ENCODE peak calls at places on chromosomes 7 and 10, in ten cellular contexts. One of them, this sample, is unnamed.

GRCh38 chr7:80542398-80542797 is 30.5 kb upstream of the GNAT3 start:
- DNase-seq in uterus: no peak
- DNase-seq in cardiac muscle cell: no peak
- DNase-seq in left ventricle myocardium inferior: no peak
- DNase-seq in left lung: no peak
- DNase-seq in effector memory CD4-positive, alpha-beta T cell: no peak
- DNase-seq in Peyer's patch: no peak
- DNase-seq in upper lobe of right lung: no peak
- DNase-seq in iPS DF 6.9: no peak
- DNase-seq in SJCRH30: no peak
- DNase-seq in this sample: no peak

GRCh38 chr10:85045046-85045445 is 716.7 kb downstream of the CCSER2 start:
- DNase-seq in uterus: no peak
- DNase-seq in cardiac muscle cell: peak
- DNase-seq in effector memory CD4-positive, alpha-beta T cell: no peak
- DNase-seq in left lung: no peak
- DNase-seq in left ventricle myocardium inferior: no peak
- DNase-seq in SJCRH30: no peak
- DNase-seq in iPS DF 6.9: no peak
- DNase-seq in Peyer's patch: no peak
- DNase-seq in upper lobe of right lung: no peak
- DNase-seq in this sample: no peak

GRCh38 chr7:122442929-122443328 is 138.4 kb upstream of the FEZF1 start:
- DNase-seq in left ventricle myocardium inferior: no peak
- DNase-seq in cardiac muscle cell: no peak
- DNase-seq in SJCRH30: no peak
- DNase-seq in left lung: no peak
- DNase-seq in Peyer's patch: no peak
- DNase-seq in effector memory CD4-positive, alpha-beta T cell: no peak
- DNase-seq in upper lobe of right lung: no peak
- DNase-seq in uterus: no peak
- DNase-seq in iPS DF 6.9: no peak
- DNase-seq in this sample: no peak

GRCh38 chr7:64098-64521 is 128.3 kb upstream of the FAM20C start:
- DNase-seq in iPS DF 6.9: no peak
- DNase-seq in upper lobe of right lung: peak
- DNase-seq in SJCRH30: peak
- DNase-seq in cardiac muscle cell: peak
- DNase-seq in left lung: peak
- DNase-seq in left ventricle myocardium inferior: peak
- DNase-seq in effector memory CD4-positive, alpha-beta T cell: no peak
- DNase-seq in Peyer's patch: peak
- DNase-seq in uterus: peak
- DNase-seq in this sample: no peak

GRCh38 chr10:8041284-8042031 is 13.0 kb upstream of the GATA3 start:
- DNase-seq in iPS DF 6.9: no peak
- DNase-seq in effector memory CD4-positive, alpha-beta T cell: no peak
- DNase-seq in left lung: no peak
- DNase-seq in SJCRH30: no peak
- DNase-seq in left ventricle myocardium inferior: no peak
- DNase-seq in cardiac muscle cell: no peak
- DNase-seq in uterus: no peak
- DNase-seq in Peyer's patch: no peak
- DNase-seq in upper lobe of right lung: no peak
- DNase-seq in this sample: peak

GRCh38 chr7:98251251-98251843 is 685 bp downstream of the TECPR1 start:
- DNase-seq in left ventricle myocardium inferior: no peak
- DNase-seq in upper lobe of right lung: peak
- DNase-seq in SJCRH30: peak
- DNase-seq in cardiac muscle cell: peak
- DNase-seq in left lung: peak
- DNase-seq in effector memory CD4-positive, alpha-beta T cell: peak
- DNase-seq in uterus: peak
- DNase-seq in Peyer's patch: peak
- DNase-seq in iPS DF 6.9: no peak
- DNase-seq in this sample: peak

GRCh38 chr7:55964261-55964801 is at the start of gene NIPSNAP2:
- DNase-seq in cardiac muscle cell: peak
- DNase-seq in uterus: peak
- DNase-seq in effector memory CD4-positive, alpha-beta T cell: peak
- DNase-seq in iPS DF 6.9: no peak
- DNase-seq in left ventricle myocardium inferior: no peak
- DNase-seq in SJCRH30: peak
- DNase-seq in left lung: peak
- DNase-seq in Peyer's patch: peak
- DNase-seq in upper lobe of right lung: no peak
- DNase-seq in this sample: peak

GRCh38 chr10:96413151-96413787 is 54.5 kb upstream of the OPALIN start:
- DNase-seq in iPS DF 6.9: no peak
- DNase-seq in effector memory CD4-positive, alpha-beta T cell: no peak
- DNase-seq in uterus: no peak
- DNase-seq in cardiac muscle cell: no peak
- DNase-seq in upper lobe of right lung: no peak
- DNase-seq in SJCRH30: peak
- DNase-seq in Peyer's patch: no peak
- DNase-seq in left lung: no peak
- DNase-seq in left ventricle myocardium inferior: no peak
- DNase-seq in this sample: no peak

GRCh38 chr7:27141138-27141537 is 2.3 kb downstream of the HOXA5 start:
- DNase-seq in Peyer's patch: no peak
- DNase-seq in left lung: no peak
- DNase-seq in left ventricle myocardium inferior: no peak
- DNase-seq in SJCRH30: no peak
- DNase-seq in cardiac muscle cell: no peak
- DNase-seq in upper lobe of right lung: no peak
- DNase-seq in iPS DF 6.9: no peak
- DNase-seq in uterus: no peak
- DNase-seq in effector memory CD4-positive, alpha-beta T cell: no peak
- DNase-seq in this sample: no peak

GRCh38 chr7:27138987-27139334 is 4.5 kb downstream of the HOXA5 start:
- DNase-seq in effector memory CD4-positive, alpha-beta T cell: no peak
- DNase-seq in left ventricle myocardium inferior: no peak
- DNase-seq in uterus: no peak
- DNase-seq in left lung: no peak
- DNase-seq in iPS DF 6.9: no peak
- DNase-seq in Peyer's patch: no peak
- DNase-seq in cardiac muscle cell: no peak
- DNase-seq in SJCRH30: no peak
- DNase-seq in upper lobe of right lung: no peak
- DNase-seq in this sample: no peak

GRCh38 chr7:27140108-27140842 is 3.2 kb downstream of the HOXA5 start:
- DNase-seq in SJCRH30: no peak
- DNase-seq in effector memory CD4-positive, alpha-beta T cell: no peak
- DNase-seq in cardiac muscle cell: no peak
- DNase-seq in left lung: no peak
- DNase-seq in left ventricle myocardium inferior: no peak
- DNase-seq in uterus: no peak
- DNase-seq in Peyer's patch: no peak
- DNase-seq in iPS DF 6.9: no peak
- DNase-seq in upper lobe of right lung: no peak
- DNase-seq in this sample: no peak

GRCh38 chr7:27137603-27138410 is 5.7 kb downstream of the HOXA5 start:
- DNase-seq in effector memory CD4-positive, alpha-beta T cell: no peak
- DNase-seq in iPS DF 6.9: no peak
- DNase-seq in SJCRH30: no peak
- DNase-seq in cardiac muscle cell: no peak
- DNase-seq in upper lobe of right lung: no peak
- DNase-seq in left ventricle myocardium inferior: no peak
- DNase-seq in left lung: no peak
- DNase-seq in uterus: no peak
- DNase-seq in Peyer's patch: no peak
- DNase-seq in this sample: no peak

DNA sequence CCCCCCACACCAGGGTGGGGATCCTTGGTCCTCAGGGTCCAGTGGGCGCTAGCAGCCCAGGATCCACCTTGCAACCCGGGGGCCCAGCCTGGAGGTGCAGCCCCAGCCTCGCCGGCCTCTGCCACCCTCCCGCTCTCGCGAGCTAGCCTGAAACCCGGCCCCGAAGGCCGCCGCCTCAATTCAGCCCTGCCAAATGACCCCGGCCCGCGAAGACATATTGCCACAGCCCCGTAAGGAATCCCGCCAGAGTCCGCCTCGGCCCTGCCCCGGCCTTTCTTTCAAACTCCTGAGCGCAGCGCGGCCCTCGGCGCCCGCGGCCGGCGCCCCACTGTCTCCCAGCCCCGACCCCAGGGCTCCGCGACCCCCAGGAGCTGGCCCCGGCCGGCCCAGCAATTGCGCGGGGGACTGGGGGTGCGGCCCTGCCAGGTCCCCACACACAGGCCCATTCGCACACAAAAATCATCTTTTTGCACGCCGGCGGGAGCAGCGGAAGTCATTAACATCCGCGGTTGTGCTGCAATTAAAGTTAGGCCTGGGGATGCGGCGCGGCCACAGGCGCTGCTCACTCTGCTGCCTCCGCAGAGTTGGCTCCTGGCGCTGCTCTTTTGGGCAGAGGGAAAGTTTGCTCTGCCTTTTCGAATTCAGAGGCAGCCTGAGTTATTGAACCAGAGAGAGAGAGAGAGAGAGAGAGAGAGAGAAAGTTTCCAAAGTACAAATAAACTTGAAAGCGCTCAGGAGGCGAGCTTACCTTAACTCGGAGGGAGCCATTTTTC is 4.0 kb downstream of the HOXA5 start:
- DNase-seq in left ventricle myocardium inferior: no peak
- DNase-seq in upper lobe of right lung: peak
- DNase-seq in iPS DF 6.9: no peak
- DNase-seq in cardiac muscle cell: no peak
- DNase-seq in left lung: peak
- DNase-seq in effector memory CD4-positive, alpha-beta T cell: no peak
- DNase-seq in SJCRH30: no peak
- DNase-seq in uterus: no peak
- DNase-seq in Peyer's patch: peak
- DNase-seq in this sample: no peak
- H3K4me3 ChIP-seq in left ventricle myocardium inferior: no peak
- H3K4me3 ChIP-seq in upper lobe of right lung: peak
- H3K4me3 ChIP-seq in iPS DF 6.9: no peak
- H3K4me3 ChIP-seq in cardiac muscle cell: peak
- H3K4me3 ChIP-seq in left lung: peak
- H3K4me3 ChIP-seq in effector memory CD4-positive, alpha-beta T cell: no peak
- H3K4me3 ChIP-seq in SJCRH30: no peak
- H3K4me3 ChIP-seq in uterus: no peak
- H3K4me3 ChIP-seq in Peyer's patch: no peak
- H3K4me3 ChIP-seq in this sample: no peak

GRCh38 chr10:44674536-44674935 is 236.6 kb upstream of the TMEM72 start:
- DNase-seq in effector memory CD4-positive, alpha-beta T cell: no peak
- DNase-seq in cardiac muscle cell: no peak
- DNase-seq in upper lobe of right lung: no peak
- DNase-seq in Peyer's patch: no peak
- DNase-seq in uterus: no peak
- DNase-seq in SJCRH30: no peak
- DNase-seq in left lung: no peak
- DNase-seq in iPS DF 6.9: no peak
- DNase-seq in left ventricle myocardium inferior: no peak
- DNase-seq in this sample: no peak

GRCh38 chr10:44673245-44673999 is 237.7 kb upstream of the TMEM72 start:
- DNase-seq in left ventricle myocardium inferior: no peak
- DNase-seq in iPS DF 6.9: no peak
- DNase-seq in effector memory CD4-positive, alpha-beta T cell: no peak
- DNase-seq in SJCRH30: no peak
- DNase-seq in cardiac muscle cell: no peak
- DNase-seq in Peyer's patch: no peak
- DNase-seq in upper lobe of right lung: no peak
- DNase-seq in uterus: no peak
- DNase-seq in left lung: no peak
- DNase-seq in this sample: no peak

GRCh38 chr10:44668336-44668735 is 242.8 kb upstream of the TMEM72 start:
- DNase-seq in upper lobe of right lung: no peak
- DNase-seq in cardiac muscle cell: peak
- DNase-seq in left lung: no peak
- DNase-seq in left ventricle myocardium inferior: no peak
- DNase-seq in effector memory CD4-positive, alpha-beta T cell: no peak
- DNase-seq in uterus: no peak
- DNase-seq in Peyer's patch: no peak
- DNase-seq in SJCRH30: no peak
- DNase-seq in iPS DF 6.9: no peak
- DNase-seq in this sample: no peak

GRCh38 chr10:44675086-44675874 is 235.9 kb upstream of the TMEM72 start:
- DNase-seq in effector memory CD4-positive, alpha-beta T cell: no peak
- DNase-seq in uterus: no peak
- DNase-seq in cardiac muscle cell: no peak
- DNase-seq in Peyer's patch: no peak
- DNase-seq in upper lobe of right lung: no peak
- DNase-seq in left lung: no peak
- DNase-seq in left ventricle myocardium inferior: no peak
- DNase-seq in iPS DF 6.9: no peak
- DNase-seq in SJCRH30: no peak
- DNase-seq in this sample: no peak

GRCh38 chr10:44671321-44671720 is 239.8 kb upstream of the TMEM72 start:
- DNase-seq in upper lobe of right lung: no peak
- DNase-seq in uterus: no peak
- DNase-seq in cardiac muscle cell: no peak
- DNase-seq in iPS DF 6.9: no peak
- DNase-seq in SJCRH30: no peak
- DNase-seq in Peyer's patch: no peak
- DNase-seq in left lung: no peak
- DNase-seq in effector memory CD4-positive, alpha-beta T cell: no peak
- DNase-seq in left ventricle myocardium inferior: no peak
- DNase-seq in this sample: no peak
- H3K27ac ChIP-seq in upper lobe of right lung: no peak
- H3K27ac ChIP-seq in uterus: no peak
- H3K27ac ChIP-seq in cardiac muscle cell: no peak
- H3K27ac ChIP-seq in iPS DF 6.9: no peak
- H3K27ac ChIP-seq in SJCRH30: no peak
- H3K27ac ChIP-seq in Peyer's patch: no peak
- H3K27ac ChIP-seq in left lung: no peak
- H3K27ac ChIP-seq in effector memory CD4-positive, alpha-beta T cell: no peak
- H3K27ac ChIP-seq in left ventricle myocardium inferior: no peak
- H3K27ac ChIP-seq in this sample: no peak

GRCh38 chr10:101135151-101136006 is 4.3 kb downstream of the TLX1 start:
- DNase-seq in upper lobe of right lung: no peak
- DNase-seq in effector memory CD4-positive, alpha-beta T cell: no peak
- DNase-seq in iPS DF 6.9: no peak
- DNase-seq in SJCRH30: no peak
- DNase-seq in uterus: no peak
- DNase-seq in Peyer's patch: no peak
- DNase-seq in left ventricle myocardium inferior: no peak
- DNase-seq in cardiac muscle cell: no peak
- DNase-seq in left lung: no peak
- DNase-seq in this sample: no peak
- H3K4me3 ChIP-seq in upper lobe of right lung: peak
- H3K4me3 ChIP-seq in effector memory CD4-positive, alpha-beta T cell: peak
- H3K4me3 ChIP-seq in iPS DF 6.9: no peak
- H3K4me3 ChIP-seq in SJCRH30: no peak
- H3K4me3 ChIP-seq in uterus: no peak
- H3K4me3 ChIP-seq in Peyer's patch: peak
- H3K4me3 ChIP-seq in left ventricle myocardium inferior: peak
- H3K4me3 ChIP-seq in cardiac muscle cell: no peak
- H3K4me3 ChIP-seq in left lung: no peak
- H3K4me3 ChIP-seq in this sample: no peak

DNA sequence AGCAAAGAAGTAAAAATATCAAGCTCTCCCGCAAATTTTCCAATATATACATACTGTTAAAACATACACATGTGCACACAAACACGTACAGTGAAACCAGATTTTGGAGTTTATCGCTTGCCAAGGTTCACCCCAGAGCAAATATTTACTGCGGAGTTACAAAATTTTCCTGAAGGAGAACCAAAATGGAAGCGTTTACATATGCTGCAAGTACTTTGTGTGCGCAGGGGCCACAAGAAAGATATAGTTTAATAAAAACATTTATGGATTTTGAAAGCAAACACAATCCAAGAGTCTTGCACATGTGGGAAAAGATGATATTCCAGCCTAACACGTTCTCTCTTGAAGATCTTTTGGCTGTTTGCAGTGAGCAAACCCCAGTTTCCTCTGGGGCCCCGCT is 301.3 kb upstream of the NFE2L3 start:
- DNase-seq in uterus: no peak
- DNase-seq in upper lobe of right lung: no peak
- DNase-seq in SJCRH30: no peak
- DNase-seq in left ventricle myocardium inferior: no peak
- DNase-seq in iPS DF 6.9: no peak
- DNase-seq in Peyer's patch: no peak
- DNase-seq in cardiac muscle cell: no peak
- DNase-seq in effector memory CD4-positive, alpha-beta T cell: no peak
- DNase-seq in left lung: no peak
- DNase-seq in this sample: no peak
- H3K27ac ChIP-seq in uterus: peak
- H3K27ac ChIP-seq in upper lobe of right lung: no peak
- H3K27ac ChIP-seq in SJCRH30: peak
- H3K27ac ChIP-seq in left ventricle myocardium inferior: peak
- H3K27ac ChIP-seq in iPS DF 6.9: no peak
- H3K27ac ChIP-seq in Peyer's patch: peak
- H3K27ac ChIP-seq in cardiac muscle cell: no peak
- H3K27ac ChIP-seq in effector memory CD4-positive, alpha-beta T cell: no peak
- H3K27ac ChIP-seq in left lung: peak
- H3K27ac ChIP-seq in this sample: no peak

This sample was measured in CD4-positive, CD25-positive, alpha-beta regulatory T cell.